ENCODE peak calls at places on chromosomes 11 and 22, in eight cellular contexts. One of them, this sample, is unnamed.

GRCh38 chr11:13446444-13446843 is 16.6 kb downstream of the BTBD10 start:
- DNase-seq in HS-5: no peak
- DNase-seq in left ventricle myocardium inferior: no peak
- DNase-seq in effector CD8-positive, alpha-beta T cell: no peak
- DNase-seq in substantia nigra: no peak
- DNase-seq in stimulated activated CD8-positive, alpha-beta memory T cell treated with anti-CD3 and anti-CD28 coated beads, Interleukin-15, amount 100 ng/mL, for 24 hours: no peak
- DNase-seq in fibroblast of mammary gland: peak; percentile 41
- DNase-seq in activated T-helper 1 cell treated with anti-CD3 and anti-CD28 coated beads, Interleukin-12 subunit alpha, Interleukin-12 subunit beta, Interleukin-2, Interleukin-4 antibody, amounts not matched to agents 30 ng/mL and 10 ng/mL and 1 ng/mL, durations not matched to agents 14 hours and 24 hours and 36 hours: no peak
- DNase-seq in this sample: no peak

GRCh38 chr11:57475671-57476222 is 15.4 kb downstream of the RTN4RL2 start:
- DNase-seq in stimulated activated CD8-positive, alpha-beta memory T cell treated with anti-CD3 and anti-CD28 coated beads, Interleukin-15, amount 100 ng/mL, for 24 hours: no peak
- DNase-seq in fibroblast of mammary gland: no peak
- DNase-seq in left ventricle myocardium inferior: no peak
- DNase-seq in effector CD8-positive, alpha-beta T cell: no peak
- DNase-seq in activated T-helper 1 cell treated with anti-CD3 and anti-CD28 coated beads, Interleukin-12 subunit alpha, Interleukin-12 subunit beta, Interleukin-2, Interleukin-4 antibody, amounts not matched to agents 30 ng/mL and 10 ng/mL and 1 ng/mL, durations not matched to agents 14 hours and 24 hours and 36 hours: no peak
- DNase-seq in substantia nigra: no peak
- DNase-seq in HS-5: no peak
- DNase-seq in this sample: no peak

GRCh38 chr22:49097966-49098365 is 729.7 kb downstream of the BRD1 start:
- DNase-seq in stimulated activated CD8-positive, alpha-beta memory T cell treated with anti-CD3 and anti-CD28 coated beads, Interleukin-15, amount 100 ng/mL, for 24 hours: no peak
- DNase-seq in HS-5: no peak
- DNase-seq in fibroblast of mammary gland: no peak
- DNase-seq in activated T-helper 1 cell treated with anti-CD3 and anti-CD28 coated beads, Interleukin-12 subunit alpha, Interleukin-12 subunit beta, Interleukin-2, Interleukin-4 antibody, amounts not matched to agents 30 ng/mL and 10 ng/mL and 1 ng/mL, durations not matched to agents 14 hours and 24 hours and 36 hours: no peak
- DNase-seq in left ventricle myocardium inferior: no peak
- DNase-seq in effector CD8-positive, alpha-beta T cell: no peak
- DNase-seq in substantia nigra: no peak
- DNase-seq in this sample: no peak

GRCh38 chr11:1869427-1870325 is 16.8 kb downstream of the LSP1 start:
- DNase-seq in stimulated activated CD8-positive, alpha-beta memory T cell treated with anti-CD3 and anti-CD28 coated beads, Interleukin-15, amount 100 ng/mL, for 24 hours: no peak
- DNase-seq in left ventricle myocardium inferior: peak; percentile 30
- DNase-seq in fibroblast of mammary gland: no peak
- DNase-seq in activated T-helper 1 cell treated with anti-CD3 and anti-CD28 coated beads, Interleukin-12 subunit alpha, Interleukin-12 subunit beta, Interleukin-2, Interleukin-4 antibody, amounts not matched to agents 30 ng/mL and 10 ng/mL and 1 ng/mL, durations not matched to agents 14 hours and 24 hours and 36 hours: no peak
- DNase-seq in effector CD8-positive, alpha-beta T cell: no peak
- DNase-seq in HS-5: no peak
- DNase-seq in substantia nigra: no peak
- DNase-seq in this sample: no peak

GRCh38 chr22:38114484-38115398 is 4.3 kb upstream of the BAIAP2L2 start:
- DNase-seq in effector CD8-positive, alpha-beta T cell: peak; percentile 52
- DNase-seq in activated T-helper 1 cell treated with anti-CD3 and anti-CD28 coated beads, Interleukin-12 subunit alpha, Interleukin-12 subunit beta, Interleukin-2, Interleukin-4 antibody, amounts not matched to agents 30 ng/mL and 10 ng/mL and 1 ng/mL, durations not matched to agents 14 hours and 24 hours and 36 hours: peak; percentile 67
- DNase-seq in fibroblast of mammary gland: peak; percentile 75
- DNase-seq in left ventricle myocardium inferior: peak; percentile 86
- DNase-seq in stimulated activated CD8-positive, alpha-beta memory T cell treated with anti-CD3 and anti-CD28 coated beads, Interleukin-15, amount 100 ng/mL, for 24 hours: peak; percentile 73
- DNase-seq in HS-5: no peak
- DNase-seq in substantia nigra: peak; percentile 60
- DNase-seq in this sample: peak; percentile 82

GRCh38 chr22:28750471-28750881 is 8.6 kb downstream of the HSCB start:
- DNase-seq in HS-5: peak; percentile 37
- DNase-seq in activated T-helper 1 cell treated with anti-CD3 and anti-CD28 coated beads, Interleukin-12 subunit alpha, Interleukin-12 subunit beta, Interleukin-2, Interleukin-4 antibody, amounts not matched to agents 30 ng/mL and 10 ng/mL and 1 ng/mL, durations not matched to agents 14 hours and 24 hours and 36 hours: no peak
- DNase-seq in effector CD8-positive, alpha-beta T cell: no peak
- DNase-seq in left ventricle myocardium inferior: no peak
- DNase-seq in substantia nigra: no peak
- DNase-seq in stimulated activated CD8-positive, alpha-beta memory T cell treated with anti-CD3 and anti-CD28 coated beads, Interleukin-15, amount 100 ng/mL, for 24 hours: no peak
- DNase-seq in fibroblast of mammary gland: peak; percentile 83
- DNase-seq in this sample: no peak

GRCh38 chr11:22199243-22199642 is 6.4 kb downstream of the ANO5 start:
- DNase-seq in left ventricle myocardium inferior: no peak
- DNase-seq in fibroblast of mammary gland: no peak
- DNase-seq in effector CD8-positive, alpha-beta T cell: no peak
- DNase-seq in HS-5: no peak
- DNase-seq in stimulated activated CD8-positive, alpha-beta memory T cell treated with anti-CD3 and anti-CD28 coated beads, Interleukin-15, amount 100 ng/mL, for 24 hours: no peak
- DNase-seq in substantia nigra: no peak
- DNase-seq in activated T-helper 1 cell treated with anti-CD3 and anti-CD28 coated beads, Interleukin-12 subunit alpha, Interleukin-12 subunit beta, Interleukin-2, Interleukin-4 antibody, amounts not matched to agents 30 ng/mL and 10 ng/mL and 1 ng/mL, durations not matched to agents 14 hours and 24 hours and 36 hours: no peak
- DNase-seq in this sample: no peak

GRCh38 chr11:18013790-18014507 is 1.1 kb upstream of the SERGEF start:
- DNase-seq in fibroblast of mammary gland: no peak
- DNase-seq in activated T-helper 1 cell treated with anti-CD3 and anti-CD28 coated beads, Interleukin-12 subunit alpha, Interleukin-12 subunit beta, Interleukin-2, Interleukin-4 antibody, amounts not matched to agents 30 ng/mL and 10 ng/mL and 1 ng/mL, durations not matched to agents 14 hours and 24 hours and 36 hours: no peak
- DNase-seq in HS-5: no peak
- DNase-seq in effector CD8-positive, alpha-beta T cell: no peak
- DNase-seq in left ventricle myocardium inferior: no peak
- DNase-seq in stimulated activated CD8-positive, alpha-beta memory T cell treated with anti-CD3 and anti-CD28 coated beads, Interleukin-15, amount 100 ng/mL, for 24 hours: no peak
- DNase-seq in substantia nigra: no peak
- DNase-seq in this sample: no peak

GRCh38 chr11:33735426-33736147 is 636 bp downstream of the CD59 start:
- DNase-seq in fibroblast of mammary gland: no peak
- DNase-seq in activated T-helper 1 cell treated with anti-CD3 and anti-CD28 coated beads, Interleukin-12 subunit alpha, Interleukin-12 subunit beta, Interleukin-2, Interleukin-4 antibody, amounts not matched to agents 30 ng/mL and 10 ng/mL and 1 ng/mL, durations not matched to agents 14 hours and 24 hours and 36 hours: peak; percentile 44
- DNase-seq in substantia nigra: no peak
- DNase-seq in stimulated activated CD8-positive, alpha-beta memory T cell treated with anti-CD3 and anti-CD28 coated beads, Interleukin-15, amount 100 ng/mL, for 24 hours: no peak
- DNase-seq in effector CD8-positive, alpha-beta T cell: peak; percentile 17
- DNase-seq in HS-5: no peak
- DNase-seq in left ventricle myocardium inferior: peak; percentile 39
- DNase-seq in this sample: peak; percentile 42

GRCh38 chr11:5228124-5228523 is 1.3 kb upstream of the HBB start:
- DNase-seq in effector CD8-positive, alpha-beta T cell: no peak
- DNase-seq in substantia nigra: no peak
- DNase-seq in left ventricle myocardium inferior: no peak
- DNase-seq in HS-5: no peak
- DNase-seq in fibroblast of mammary gland: no peak
- DNase-seq in activated T-helper 1 cell treated with anti-CD3 and anti-CD28 coated beads, Interleukin-12 subunit alpha, Interleukin-12 subunit beta, Interleukin-2, Interleukin-4 antibody, amounts not matched to agents 30 ng/mL and 10 ng/mL and 1 ng/mL, durations not matched to agents 14 hours and 24 hours and 36 hours: no peak
- DNase-seq in stimulated activated CD8-positive, alpha-beta memory T cell treated with anti-CD3 and anti-CD28 coated beads, Interleukin-15, amount 100 ng/mL, for 24 hours: no peak
- DNase-seq in this sample: no peak

GRCh38 chr11:133215529-133216230 is 316.6 kb downstream of the OPCML start:
- DNase-seq in effector CD8-positive, alpha-beta T cell: no peak
- DNase-seq in substantia nigra: no peak
- DNase-seq in activated T-helper 1 cell treated with anti-CD3 and anti-CD28 coated beads, Interleukin-12 subunit alpha, Interleukin-12 subunit beta, Interleukin-2, Interleukin-4 antibody, amounts not matched to agents 30 ng/mL and 10 ng/mL and 1 ng/mL, durations not matched to agents 14 hours and 24 hours and 36 hours: no peak
- DNase-seq in HS-5: no peak
- DNase-seq in left ventricle myocardium inferior: no peak
- DNase-seq in stimulated activated CD8-positive, alpha-beta memory T cell treated with anti-CD3 and anti-CD28 coated beads, Interleukin-15, amount 100 ng/mL, for 24 hours: no peak
- DNase-seq in fibroblast of mammary gland: no peak
- DNase-seq in this sample: no peak

GRCh38 chr22:43314611-43315010 is 28.6 kb downstream of the SCUBE1 start:
- DNase-seq in left ventricle myocardium inferior: no peak
- DNase-seq in activated T-helper 1 cell treated with anti-CD3 and anti-CD28 coated beads, Interleukin-12 subunit alpha, Interleukin-12 subunit beta, Interleukin-2, Interleukin-4 antibody, amounts not matched to agents 30 ng/mL and 10 ng/mL and 1 ng/mL, durations not matched to agents 14 hours and 24 hours and 36 hours: no peak
- DNase-seq in fibroblast of mammary gland: no peak
- DNase-seq in effector CD8-positive, alpha-beta T cell: no peak
- DNase-seq in substantia nigra: no peak
- DNase-seq in HS-5: no peak
- DNase-seq in stimulated activated CD8-positive, alpha-beta memory T cell treated with anti-CD3 and anti-CD28 coated beads, Interleukin-15, amount 100 ng/mL, for 24 hours: no peak
- DNase-seq in this sample: no peak

GRCh38 chr11:86116996-86117705 is 48.3 kb upstream of the PICALM start:
- DNase-seq in stimulated activated CD8-positive, alpha-beta memory T cell treated with anti-CD3 and anti-CD28 coated beads, Interleukin-15, amount 100 ng/mL, for 24 hours: no peak
- DNase-seq in activated T-helper 1 cell treated with anti-CD3 and anti-CD28 coated beads, Interleukin-12 subunit alpha, Interleukin-12 subunit beta, Interleukin-2, Interleukin-4 antibody, amounts not matched to agents 30 ng/mL and 10 ng/mL and 1 ng/mL, durations not matched to agents 14 hours and 24 hours and 36 hours: no peak
- DNase-seq in effector CD8-positive, alpha-beta T cell: no peak
- DNase-seq in left ventricle myocardium inferior: no peak
- DNase-seq in HS-5: no peak
- DNase-seq in fibroblast of mammary gland: peak; percentile 70
- DNase-seq in substantia nigra: no peak
- DNase-seq in this sample: no peak

GRCh38 chr11:29438815-29439214 is 578.0 kb downstream of the KCNA4 start:
- DNase-seq in activated T-helper 1 cell treated with anti-CD3 and anti-CD28 coated beads, Interleukin-12 subunit alpha, Interleukin-12 subunit beta, Interleukin-2, Interleukin-4 antibody, amounts not matched to agents 30 ng/mL and 10 ng/mL and 1 ng/mL, durations not matched to agents 14 hours and 24 hours and 36 hours: no peak
- DNase-seq in fibroblast of mammary gland: no peak
- DNase-seq in stimulated activated CD8-positive, alpha-beta memory T cell treated with anti-CD3 and anti-CD28 coated beads, Interleukin-15, amount 100 ng/mL, for 24 hours: no peak
- DNase-seq in substantia nigra: no peak
- DNase-seq in HS-5: no peak
- DNase-seq in left ventricle myocardium inferior: no peak
- DNase-seq in effector CD8-positive, alpha-beta T cell: no peak
- DNase-seq in this sample: no peak

GRCh38 chr11:79919340-79919739 is 478.5 kb upstream of the TENM4 start:
- DNase-seq in HS-5: no peak
- DNase-seq in activated T-helper 1 cell treated with anti-CD3 and anti-CD28 coated beads, Interleukin-12 subunit alpha, Interleukin-12 subunit beta, Interleukin-2, Interleukin-4 antibody, amounts not matched to agents 30 ng/mL and 10 ng/mL and 1 ng/mL, durations not matched to agents 14 hours and 24 hours and 36 hours: no peak
- DNase-seq in left ventricle myocardium inferior: no peak
- DNase-seq in fibroblast of mammary gland: no peak
- DNase-seq in substantia nigra: no peak
- DNase-seq in effector CD8-positive, alpha-beta T cell: no peak
- DNase-seq in stimulated activated CD8-positive, alpha-beta memory T cell treated with anti-CD3 and anti-CD28 coated beads, Interleukin-15, amount 100 ng/mL, for 24 hours: no peak
- DNase-seq in this sample: no peak

GRCh38 chr11:34773826-34774225 is 142.4 kb downstream of the APIP start:
- DNase-seq in effector CD8-positive, alpha-beta T cell: no peak
- DNase-seq in stimulated activated CD8-positive, alpha-beta memory T cell treated with anti-CD3 and anti-CD28 coated beads, Interleukin-15, amount 100 ng/mL, for 24 hours: no peak
- DNase-seq in left ventricle myocardium inferior: no peak
- DNase-seq in HS-5: no peak
- DNase-seq in substantia nigra: no peak
- DNase-seq in activated T-helper 1 cell treated with anti-CD3 and anti-CD28 coated beads, Interleukin-12 subunit alpha, Interleukin-12 subunit beta, Interleukin-2, Interleukin-4 antibody, amounts not matched to agents 30 ng/mL and 10 ng/mL and 1 ng/mL, durations not matched to agents 14 hours and 24 hours and 36 hours: no peak
- DNase-seq in fibroblast of mammary gland: peak; percentile 64
- DNase-seq in this sample: no peak

GRCh38 chr22:28016781-28017557 is 97.9 kb upstream of the PITPNB start:
- DNase-seq in effector CD8-positive, alpha-beta T cell: no peak
- DNase-seq in HS-5: no peak
- DNase-seq in left ventricle myocardium inferior: peak; percentile 14
- DNase-seq in fibroblast of mammary gland: no peak
- DNase-seq in substantia nigra: no peak
- DNase-seq in stimulated activated CD8-positive, alpha-beta memory T cell treated with anti-CD3 and anti-CD28 coated beads, Interleukin-15, amount 100 ng/mL, for 24 hours: no peak
- DNase-seq in activated T-helper 1 cell treated with anti-CD3 and anti-CD28 coated beads, Interleukin-12 subunit alpha, Interleukin-12 subunit beta, Interleukin-2, Interleukin-4 antibody, amounts not matched to agents 30 ng/mL and 10 ng/mL and 1 ng/mL, durations not matched to agents 14 hours and 24 hours and 36 hours: no peak
- DNase-seq in this sample: no peak

GRCh38 chr11:62445314-62445740 is 26.5 kb downstream of the SCGB1A1 start:
- DNase-seq in HS-5: no peak
- DNase-seq in substantia nigra: no peak
- DNase-seq in activated T-helper 1 cell treated with anti-CD3 and anti-CD28 coated beads, Interleukin-12 subunit alpha, Interleukin-12 subunit beta, Interleukin-2, Interleukin-4 antibody, amounts not matched to agents 30 ng/mL and 10 ng/mL and 1 ng/mL, durations not matched to agents 14 hours and 24 hours and 36 hours: no peak
- DNase-seq in fibroblast of mammary gland: peak; percentile 60
- DNase-seq in effector CD8-positive, alpha-beta T cell: no peak
- DNase-seq in left ventricle myocardium inferior: peak; percentile 38
- DNase-seq in stimulated activated CD8-positive, alpha-beta memory T cell treated with anti-CD3 and anti-CD28 coated beads, Interleukin-15, amount 100 ng/mL, for 24 hours: no peak
- DNase-seq in this sample: no peak

GRCh38 chr22:49787861-49788260 is 39.8 kb downstream of the BRD1 start:
- DNase-seq in left ventricle myocardium inferior: no peak
- DNase-seq in activated T-helper 1 cell treated with anti-CD3 and anti-CD28 coated beads, Interleukin-12 subunit alpha, Interleukin-12 subunit beta, Interleukin-2, Interleukin-4 antibody, amounts not matched to agents 30 ng/mL and 10 ng/mL and 1 ng/mL, durations not matched to agents 14 hours and 24 hours and 36 hours: no peak
- DNase-seq in substantia nigra: no peak
- DNase-seq in effector CD8-positive, alpha-beta T cell: no peak
- DNase-seq in stimulated activated CD8-positive, alpha-beta memory T cell treated with anti-CD3 and anti-CD28 coated beads, Interleukin-15, amount 100 ng/mL, for 24 hours: no peak
- DNase-seq in HS-5: no peak
- DNase-seq in fibroblast of mammary gland: no peak
- DNase-seq in this sample: no peak

This sample was measured in mesothelial cell of epicardium.